ENCODE peak calls at places on chromosome 22, in four cellular contexts. O is HepG2, S is GM12878, D is tibial nerve. H is an unnamed sample.

GRCh38 chr22:44532466-44533025 is 34.5 kb upstream of the RTL6 start:
- DNase-seq in O (no peak), D (no peak), S (no peak), H (no peak)

GRCh38 chr22:20721409-20722218 is 52.3 kb upstream of the SERPIND1 start:
- DNase-seq in D (no peak), O (no peak), S (no peak), H (no peak)

GRCh38 chr22:48559647-48560388 is 1267.9 kb downstream of the BRD1 start:
- DNase-seq in D (no peak), S (no peak), O (no peak), H (no peak)

GRCh38 chr22:23233084-23233501 is 52.8 kb downstream of the BCR start:
- DNase-seq in O (no peak), S (no peak), D (no peak), H (no peak)

GRCh38 chr22:18024276-18024939 is at the start of gene MICAL3:
- DNase-seq in D (peak), O (no peak), S (no peak), H (peak)

GRCh38 chr22:40257979-40258378 is 80.3 kb downstream of the TNRC6B start:
- DNase-seq in O (no peak), D (no peak), S (no peak), H (no peak)

GRCh38 chr22:22214819-22215329 is 29.7 kb upstream of the VPREB1 start:
- DNase-seq in O (peak), D (no peak), S (no peak), H (no peak)

GRCh38 chr22:50622723-50623327 is 5.1 kb downstream of the ARSA start:
- DNase-seq in D (no peak), O (peak), S (no peak), H (peak)

GRCh38 chr22:49767355-49768062 is 60.2 kb downstream of the BRD1 start:
- DNase-seq in D (no peak), S (peak), O (peak), H (no peak)

GRCh38 chr22:44865193-44866057 is 113.0 kb downstream of the ARHGAP8 start:
- DNase-seq in S (no peak), D (no peak), O (no peak), H (no peak)

GRCh38 chr22:17938484-17938924 is 85.9 kb downstream of the MICAL3 start:
- DNase-seq in O (peak), D (no peak), S (no peak), H (no peak)

GRCh38 chr22:28981818-28982499 is 79.7 kb downstream of the C22orf31 start:
- DNase-seq in S (no peak), D (no peak), O (peak), H (no peak)

GRCh38 chr22:17371446-17371845 is 2.2 kb downstream of the CECR2 start:
- DNase-seq in S (no peak), D (no peak), O (no peak), H (no peak)

DNA sequence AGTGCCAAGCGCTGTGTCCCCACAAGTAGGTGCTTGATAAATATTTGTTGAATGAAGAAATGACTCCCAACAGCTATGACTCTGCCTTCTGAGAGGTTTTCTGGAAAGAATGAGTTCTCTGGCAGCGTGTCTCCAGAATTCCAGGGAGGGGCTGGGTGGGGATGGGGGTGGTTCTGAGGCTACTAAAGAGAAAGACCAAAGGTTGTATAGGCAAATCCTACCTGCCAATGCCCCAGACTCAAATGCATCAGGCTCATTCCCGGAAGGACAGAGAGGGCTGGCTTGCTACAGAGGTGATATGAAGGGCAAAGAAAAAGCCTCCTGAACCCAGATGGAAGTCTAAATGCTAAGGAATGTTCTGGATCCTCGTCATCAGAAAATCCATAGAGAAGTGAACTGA is 1.9 kb downstream of the DUSP18 start:
- DNase-seq in S (no peak), D (no peak), O (no peak), H (no peak)
- TF ChIP-seq EP300 in S (no peak), D (no peak), O (no peak), H (no peak)

DNA sequence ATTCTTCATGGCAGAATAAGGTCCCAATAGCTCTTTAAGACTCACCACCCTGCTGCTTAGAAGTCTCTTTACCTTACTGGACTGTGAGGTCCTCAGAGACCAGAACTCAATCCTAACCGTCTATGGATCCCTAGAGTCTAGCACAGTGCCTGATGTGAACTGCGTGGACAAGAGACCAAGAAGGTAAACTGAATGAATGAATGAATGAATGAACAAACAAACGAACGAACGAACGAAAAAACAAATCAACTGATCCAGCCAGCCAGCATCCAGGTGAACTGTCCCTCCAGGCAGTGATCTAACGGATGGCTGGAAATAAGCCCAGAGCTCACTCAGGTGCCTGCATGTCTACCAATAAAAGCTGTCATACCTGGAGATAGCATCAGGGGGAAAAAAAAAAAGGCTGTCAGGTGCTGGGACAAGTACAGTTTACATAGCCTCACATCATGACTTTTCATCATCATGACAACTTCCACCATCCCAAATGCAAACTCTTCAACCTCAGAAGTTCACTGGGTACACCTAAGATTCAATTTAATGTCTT is 59.8 kb downstream of the PACSIN2 start:
- DNase-seq in D (no peak), S (no peak), O (no peak), H (no peak)
- H3K27ac ChIP-seq in D (no peak), S (no peak), O (no peak), H (no peak)

GRCh38 chr22:46409631-46410210 is 74.2 kb downstream of the TRMU start:
- DNase-seq in S (no peak), O (no peak), D (no peak), H (no peak)

GRCh38 chr22:46406791-46407190 is 71.3 kb downstream of the TRMU start:
- DNase-seq in O (no peak), D (no peak), S (no peak), H (no peak)

GRCh38 chr22:46407748-46408147 is 72.2 kb downstream of the TRMU start:
- DNase-seq in D (no peak), O (no peak), S (no peak), H (no peak)

GRCh38 chr22:46410291-46410808 is 74.8 kb downstream of the TRMU start:
- DNase-seq in O (no peak), S (no peak), D (no peak), H (no peak)

GRCh38 chr22:46408568-46409506 is 73.3 kb downstream of the TRMU start:
- DNase-seq in D (no peak), S (no peak), O (no peak), H (no peak)
- TF ChIP-seq EP300 in D (no peak), S (no peak), O (no peak), H (no peak)

DNA sequence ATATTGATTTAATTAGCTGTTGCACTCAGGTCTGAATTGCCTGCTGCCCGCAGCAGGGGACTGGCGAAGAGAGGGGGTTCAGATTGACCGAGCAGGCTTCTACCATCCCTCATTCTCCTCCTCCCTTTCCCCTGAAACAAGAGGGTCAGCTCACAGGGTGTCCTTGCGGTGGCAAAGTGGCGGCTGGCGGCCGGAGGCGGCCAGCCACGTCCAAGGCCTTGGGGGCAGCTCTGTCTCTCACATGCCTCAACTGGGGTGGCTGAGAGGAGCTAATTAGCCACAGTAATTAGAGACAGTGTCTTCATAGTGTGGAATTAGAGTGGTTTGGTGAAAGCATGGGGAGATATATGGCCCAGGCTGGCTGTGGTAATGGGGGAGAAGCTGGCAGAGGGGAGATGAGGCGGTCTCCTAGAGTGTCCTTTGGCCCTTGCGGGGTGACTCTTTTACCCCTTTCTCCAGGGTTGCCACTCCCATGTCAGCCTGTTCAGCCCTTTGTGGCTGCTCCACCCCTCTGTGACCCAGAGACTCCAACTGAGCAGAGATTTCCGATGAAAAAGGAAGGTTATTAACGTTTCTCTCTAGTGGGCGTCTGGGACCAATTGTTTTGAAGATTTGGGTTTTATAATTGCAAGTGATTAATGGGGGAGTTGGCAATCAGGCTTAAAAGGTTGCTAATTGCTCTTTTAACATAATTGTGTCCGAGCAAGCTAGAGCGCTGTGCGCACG is 295.4 kb downstream of the MIAT start:
- DNase-seq in O (no peak), S (no peak), D (no peak), H (no peak)
- H3K27ac ChIP-seq in O (no peak), S (no peak), D (no peak), H (no peak)

GRCh38 chr22:26671317-26672059 is 14.1 kb downstream of the MIAT start:
- DNase-seq in O (no peak), D (peak), S (peak), H (peak)

GRCh38 chr22:26673485-26673884 is 16.1 kb downstream of the MIAT start:
- DNase-seq in S (no peak), O (no peak), D (no peak), H (no peak)

GRCh38 chr22:26672060-26672471 is 14.7 kb downstream of the MIAT start:
- DNase-seq in S (no peak), D (no peak), O (no peak), H (no peak)

GRCh38 chr22:26674211-26675190 is 17.1 kb downstream of the MIAT start:
- DNase-seq in O (no peak), S (peak), D (no peak), H (no peak)

DNA sequence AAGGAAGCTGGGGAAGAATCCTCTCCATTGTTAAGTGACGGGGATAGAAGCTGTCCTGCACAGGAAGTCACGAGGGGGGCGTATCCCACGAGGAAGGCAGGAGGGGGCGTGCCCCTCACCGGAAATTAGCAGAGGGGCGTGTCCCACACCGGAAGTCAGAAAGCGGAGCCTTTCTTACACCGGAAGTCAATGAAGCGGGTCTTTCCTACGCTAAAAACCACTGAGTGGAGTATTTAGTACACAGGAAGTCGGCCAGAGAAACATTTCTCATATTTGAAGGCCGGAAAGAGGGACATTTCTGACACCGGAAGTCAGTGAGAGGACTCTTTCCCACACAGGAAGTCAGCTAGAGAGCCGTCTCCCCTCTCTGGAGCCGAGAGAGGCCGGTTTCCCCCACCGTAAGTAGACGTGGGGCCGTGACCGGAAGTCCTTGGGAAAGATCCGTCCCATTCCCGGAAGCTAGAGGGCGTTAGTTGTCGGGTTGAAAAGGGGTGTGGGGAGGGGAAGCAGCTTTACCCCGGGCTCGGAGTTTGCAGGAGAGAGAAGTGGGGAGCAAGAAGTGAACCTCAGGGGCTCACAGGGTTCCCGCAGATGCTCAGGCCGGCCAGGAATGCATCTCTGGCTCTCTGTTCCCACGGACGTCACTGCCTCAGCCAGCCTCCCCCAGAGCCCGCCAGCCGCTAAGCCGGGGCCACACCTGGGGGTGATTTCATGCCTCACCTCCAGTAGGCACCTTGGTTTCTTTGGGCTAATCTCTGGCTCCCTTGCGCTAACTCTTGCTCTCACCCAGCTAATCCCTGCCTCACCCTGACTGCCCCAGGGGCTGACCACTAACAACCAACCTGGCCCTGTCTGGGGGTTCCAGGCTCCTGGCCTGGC is 15.4 kb downstream of the MIAT start:
- DNase-seq in D (peak), O (peak), S (peak), H (peak)
- TF ChIP-seq EP300 in D (peak), O (no peak), S (no peak), H (no peak)

GRCh38 chr22:35622132-35622913 is 5.2 kb upstream of the MB start:
- DNase-seq in O (no peak), S (no peak), D (no peak), H (peak)
- H3K27ac ChIP-seq in O (no peak), S (no peak), D (no peak), H (peak)

GRCh38 chr22:31926969-31927368 is 17.4 kb upstream of the YWHAH start:
- DNase-seq in O (no peak), D (no peak), S (no peak), H (no peak)
- TF ChIP-seq EP300 in O (no peak), D (no peak), S (no peak), H (no peak)

GRCh38 chr22:32518351-32518750 is 43.7 kb downstream of the FBXO7 start:
- DNase-seq in O (no peak), D (no peak), S (no peak), H (no peak)

GRCh38 chr22:32520612-32521011 is 46.0 kb downstream of the FBXO7 start:
- DNase-seq in S (no peak), D (no peak), O (no peak), H (no peak)

GRCh38 chr22:32517488-32517887 is 42.9 kb downstream of the FBXO7 start:
- DNase-seq in D (no peak), S (no peak), O (no peak), H (no peak)

GRCh38 chr22:32518848-32519247 is 44.2 kb downstream of the FBXO7 start:
- DNase-seq in S (no peak), O (no peak), D (no peak), H (no peak)

GRCh38 chr22:32517921-32518320 is 43.3 kb downstream of the FBXO7 start:
- DNase-seq in O (no peak), S (no peak), D (no peak), H (no peak)
- H3K27ac ChIP-seq in O (no peak), S (no peak), D (no peak), H (no peak)

GRCh38 chr22:41380993-41381328 is 781 bp upstream of the TEF start:
- DNase-seq in D (peak), S (no peak), O (peak), H (peak)
- TF ChIP-seq EP300 in D (peak), S (no peak), O (no peak), H (peak)

H was measured in stomach.